ENCODE peak calls at places on chromosomes 5 and 9, in five cellular contexts. One of them, this sample, is unnamed.

GRCh38 chr5:90226433-90227099 is 183.0 kb downstream of the CETN3 start:
- DNase-seq in cardiac muscle cell: peak
- DNase-seq in dorsolateral prefrontal cortex: no peak
- DNase-seq in A549: no peak
- DNase-seq in GM12864: no peak
- DNase-seq in this sample: no peak

GRCh38 chr9:4334439-4334838 is 34.6 kb upstream of the GLIS3 start:
- DNase-seq in cardiac muscle cell: peak
- DNase-seq in dorsolateral prefrontal cortex: no peak
- DNase-seq in A549: peak
- DNase-seq in GM12864: no peak
- DNase-seq in this sample: no peak

GRCh38 chr5:149337746-149338145 is 7.6 kb upstream of the GRPEL2 start:
- DNase-seq in cardiac muscle cell: no peak
- DNase-seq in dorsolateral prefrontal cortex: no peak
- DNase-seq in A549: no peak
- DNase-seq in GM12864: no peak
- DNase-seq in this sample: no peak

GRCh38 chr5:150904479-150905311 is at the start of gene ZNF300:
- DNase-seq in cardiac muscle cell: peak
- DNase-seq in dorsolateral prefrontal cortex: peak
- DNase-seq in A549: peak
- DNase-seq in GM12864: no peak
- DNase-seq in this sample: peak

GRCh38 chr5:130549884-130550552 is 615.0 kb downstream of the HINT1 start:
- DNase-seq in cardiac muscle cell: peak
- DNase-seq in dorsolateral prefrontal cortex: no peak
- DNase-seq in A549: no peak
- DNase-seq in GM12864: no peak
- DNase-seq in this sample: no peak

GRCh38 chr5:132473019-132473531 is 17.5 kb downstream of the IRF1 start:
- DNase-seq in cardiac muscle cell: no peak
- DNase-seq in dorsolateral prefrontal cortex: no peak
- DNase-seq in A549: no peak
- DNase-seq in GM12864: no peak
- DNase-seq in this sample: peak

GRCh38 chr9:86022687-86023266 is 76.6 kb downstream of the GOLM1 start:
- DNase-seq in cardiac muscle cell: peak
- DNase-seq in dorsolateral prefrontal cortex: no peak
- DNase-seq in A549: no peak
- DNase-seq in GM12864: no peak
- DNase-seq in this sample: no peak

GRCh38 chr5:150624334-150625163 is 15.9 kb upstream of the SYNPO start:
- DNase-seq in cardiac muscle cell: peak
- DNase-seq in dorsolateral prefrontal cortex: no peak
- DNase-seq in A549: peak
- DNase-seq in GM12864: no peak
- DNase-seq in this sample: no peak

GRCh38 chr5:80782626-80783025 is 127.8 kb upstream of the DHFR start:
- DNase-seq in cardiac muscle cell: no peak
- DNase-seq in dorsolateral prefrontal cortex: no peak
- DNase-seq in A549: no peak
- DNase-seq in GM12864: no peak
- DNase-seq in this sample: no peak

GRCh38 chr5:132905938-132906337 is 32.5 kb downstream of the LEAP2 start:
- DNase-seq in cardiac muscle cell: peak
- DNase-seq in dorsolateral prefrontal cortex: no peak
- DNase-seq in A549: no peak
- DNase-seq in GM12864: no peak
- DNase-seq in this sample: no peak

GRCh38 chr5:80083115-80083890 is 48.2 kb downstream of the THBS4 start:
- DNase-seq in cardiac muscle cell: peak
- DNase-seq in dorsolateral prefrontal cortex: no peak
- DNase-seq in A549: peak
- DNase-seq in GM12864: no peak
- DNase-seq in this sample: no peak

GRCh38 chr5:172725785-172726184 is 45.2 kb downstream of the DUSP1 start:
- DNase-seq in cardiac muscle cell: no peak
- DNase-seq in dorsolateral prefrontal cortex: no peak
- DNase-seq in A549: no peak
- DNase-seq in GM12864: no peak
- DNase-seq in this sample: no peak

GRCh38 chr5:157476699-157477408 is 16.8 kb downstream of the NIPAL4 start:
- DNase-seq in cardiac muscle cell: peak
- DNase-seq in dorsolateral prefrontal cortex: no peak
- DNase-seq in A549: peak
- DNase-seq in GM12864: no peak
- DNase-seq in this sample: no peak

GRCh38 chr5:134125195-134126015 is 10.9 kb downstream of the TCF7 start:
- DNase-seq in cardiac muscle cell: peak
- DNase-seq in dorsolateral prefrontal cortex: no peak
- DNase-seq in A549: no peak
- DNase-seq in GM12864: no peak
- DNase-seq in this sample: no peak

GRCh38 chr9:18448101-18448500 is 25.9 kb upstream of the ADAMTSL1 start:
- DNase-seq in cardiac muscle cell: no peak
- DNase-seq in dorsolateral prefrontal cortex: no peak
- DNase-seq in A549: no peak
- DNase-seq in GM12864: no peak
- DNase-seq in this sample: no peak

GRCh38 chr5:141866111-141866510 is 12.1 kb downstream of the PCDH1 start:
- DNase-seq in cardiac muscle cell: no peak
- DNase-seq in dorsolateral prefrontal cortex: peak
- DNase-seq in A549: no peak
- DNase-seq in GM12864: no peak
- DNase-seq in this sample: no peak

GRCh38 chr9:23636199-23636598 is 189.8 kb downstream of the ELAVL2 start:
- DNase-seq in cardiac muscle cell: no peak
- DNase-seq in dorsolateral prefrontal cortex: no peak
- DNase-seq in A549: no peak
- DNase-seq in GM12864: no peak
- DNase-seq in this sample: no peak

DNA sequence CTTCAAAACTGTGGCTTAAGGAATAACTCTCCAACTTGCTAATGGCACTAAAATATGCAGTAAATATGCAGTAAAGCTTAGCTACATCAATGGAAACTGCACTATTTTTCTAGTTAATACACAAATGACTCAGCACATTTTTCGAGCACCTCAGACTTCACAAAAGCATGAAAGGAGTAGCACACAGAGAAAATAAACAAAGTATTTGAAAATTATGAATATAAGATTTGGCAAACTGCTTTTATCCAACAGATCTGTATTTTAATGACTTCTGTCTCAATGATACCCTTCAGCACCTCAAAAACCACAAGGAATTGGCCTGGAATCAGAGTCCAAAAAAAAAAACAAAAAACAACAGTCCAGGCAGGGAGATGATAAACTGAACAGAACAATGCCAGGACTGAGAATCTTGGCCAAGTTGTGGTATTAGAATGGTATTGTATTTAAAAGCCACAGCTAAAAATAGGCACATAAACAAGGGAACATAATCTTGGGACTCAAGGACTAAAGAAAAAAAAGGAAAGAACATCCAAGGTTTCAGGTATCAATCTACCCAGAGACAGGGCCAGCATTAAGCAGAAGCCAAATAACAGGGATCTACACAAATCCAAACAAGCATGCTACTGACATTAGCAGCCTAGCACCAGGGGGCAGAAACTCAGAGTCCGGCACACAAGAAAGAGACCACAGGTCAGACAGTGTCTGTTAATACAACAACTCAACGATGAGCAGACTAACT is 21.4 kb downstream of the TMEM245 start:
- DNase-seq in cardiac muscle cell: peak
- DNase-seq in dorsolateral prefrontal cortex: no peak
- DNase-seq in A549: no peak
- DNase-seq in GM12864: no peak
- DNase-seq in this sample: no peak
- TF ChIP-seq CTCF in cardiac muscle cell: peak
- TF ChIP-seq CTCF in dorsolateral prefrontal cortex: peak
- TF ChIP-seq CTCF in A549: peak
- TF ChIP-seq CTCF in GM12864: no peak
- TF ChIP-seq CTCF in this sample: no peak

GRCh38 chr9:5869315-5870019 is 21.2 kb upstream of the MLANA start:
- DNase-seq in cardiac muscle cell: no peak
- DNase-seq in dorsolateral prefrontal cortex: no peak
- DNase-seq in A549: peak
- DNase-seq in GM12864: no peak
- DNase-seq in this sample: no peak
- TF ChIP-seq CTCF in cardiac muscle cell: peak
- TF ChIP-seq CTCF in dorsolateral prefrontal cortex: no peak
- TF ChIP-seq CTCF in A549: peak
- TF ChIP-seq CTCF in GM12864: peak
- TF ChIP-seq CTCF in this sample: no peak

DNA sequence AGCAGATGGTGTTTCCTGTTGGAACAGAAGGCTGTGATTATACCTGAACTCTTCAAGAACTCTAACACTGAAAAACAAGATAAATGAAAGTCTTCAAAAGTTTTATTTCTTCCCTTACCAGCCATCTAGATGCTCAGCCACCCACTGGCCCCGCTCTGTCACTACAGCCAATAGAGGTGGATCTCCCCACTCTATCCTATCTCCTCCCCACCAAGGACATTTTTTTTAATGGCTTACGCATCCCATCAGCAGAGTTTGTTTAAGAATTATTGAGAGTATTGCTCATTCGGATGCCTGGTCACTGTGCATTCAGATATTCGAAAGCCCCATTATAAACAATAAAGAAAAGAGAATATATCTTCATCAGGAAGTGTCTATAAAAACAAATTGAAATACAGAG is 159.4 kb downstream of the RASEF start:
- DNase-seq in cardiac muscle cell: no peak
- DNase-seq in dorsolateral prefrontal cortex: no peak
- DNase-seq in A549: peak
- DNase-seq in GM12864: no peak
- DNase-seq in this sample: no peak
- TF ChIP-seq CTCF in cardiac muscle cell: no peak
- TF ChIP-seq CTCF in dorsolateral prefrontal cortex: no peak
- TF ChIP-seq CTCF in A549: no peak
- TF ChIP-seq CTCF in GM12864: no peak
- TF ChIP-seq CTCF in this sample: no peak

GRCh38 chr9:87080512-87081225 is 133.4 kb upstream of the GAS1 start:
- DNase-seq in cardiac muscle cell: peak
- DNase-seq in dorsolateral prefrontal cortex: no peak
- DNase-seq in A549: peak
- DNase-seq in GM12864: no peak
- DNase-seq in this sample: no peak
- TF ChIP-seq CTCF in cardiac muscle cell: peak
- TF ChIP-seq CTCF in dorsolateral prefrontal cortex: no peak
- TF ChIP-seq CTCF in A549: no peak
- TF ChIP-seq CTCF in GM12864: no peak
- TF ChIP-seq CTCF in this sample: no peak

DNA sequence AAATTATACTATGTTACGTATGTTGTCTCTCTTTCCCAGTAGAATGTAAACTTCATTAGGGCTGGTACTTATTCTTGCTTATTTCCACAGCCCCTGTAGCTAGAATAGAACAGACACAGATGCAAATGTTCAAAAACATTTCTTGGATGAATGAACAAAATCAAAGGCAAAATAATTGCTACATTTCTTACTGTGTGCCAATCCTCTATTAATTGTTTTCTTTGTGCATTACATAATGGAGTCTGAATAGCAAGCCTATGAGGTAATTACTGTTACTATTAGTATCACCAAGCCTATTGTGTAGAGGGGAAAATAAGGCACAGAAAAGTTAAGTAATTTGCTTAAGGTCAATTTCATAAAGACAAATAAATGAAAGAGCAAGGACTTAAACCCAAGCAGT is 775 bp upstream of the OR13C2 start:
- DNase-seq in cardiac muscle cell: no peak
- DNase-seq in dorsolateral prefrontal cortex: no peak
- DNase-seq in A549: no peak
- DNase-seq in GM12864: no peak
- DNase-seq in this sample: no peak
- TF ChIP-seq CTCF in cardiac muscle cell: no peak
- TF ChIP-seq CTCF in dorsolateral prefrontal cortex: no peak
- TF ChIP-seq CTCF in A549: no peak
- TF ChIP-seq CTCF in GM12864: no peak
- TF ChIP-seq CTCF in this sample: no peak

DNA sequence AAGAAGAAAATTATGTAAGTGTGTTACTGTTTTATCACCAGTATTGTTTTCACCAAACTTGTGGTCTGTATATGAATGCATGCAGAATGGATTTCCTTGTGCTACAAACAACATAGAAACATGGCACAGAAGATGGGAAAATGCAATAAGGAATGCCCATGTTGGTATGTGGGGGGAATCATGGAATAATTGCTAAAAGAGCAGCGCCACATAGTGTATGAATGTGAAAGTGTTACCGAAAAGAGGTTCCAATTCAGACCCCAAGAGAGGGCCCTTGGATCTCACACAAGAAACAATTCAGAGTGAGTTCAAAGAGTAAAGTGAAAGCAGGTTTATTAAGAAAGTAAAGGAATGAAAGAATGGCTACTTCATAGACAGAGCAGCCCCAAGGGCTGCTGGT is 26.4 kb upstream of the TYRP1 start:
- DNase-seq in cardiac muscle cell: peak
- DNase-seq in dorsolateral prefrontal cortex: no peak
- DNase-seq in A549: no peak
- DNase-seq in GM12864: no peak
- DNase-seq in this sample: no peak
- TF ChIP-seq CTCF in cardiac muscle cell: peak
- TF ChIP-seq CTCF in dorsolateral prefrontal cortex: no peak
- TF ChIP-seq CTCF in A549: peak
- TF ChIP-seq CTCF in GM12864: peak
- TF ChIP-seq CTCF in this sample: no peak

GRCh38 chr5:73997936-73998335 is 371.9 kb downstream of the ARHGEF28 start:
- DNase-seq in cardiac muscle cell: no peak
- DNase-seq in dorsolateral prefrontal cortex: no peak
- DNase-seq in A549: no peak
- DNase-seq in GM12864: no peak
- DNase-seq in this sample: no peak

GRCh38 chr5:73999306-73999705 is 373.3 kb downstream of the ARHGEF28 start:
- DNase-seq in cardiac muscle cell: no peak
- DNase-seq in dorsolateral prefrontal cortex: no peak
- DNase-seq in A549: no peak
- DNase-seq in GM12864: no peak
- DNase-seq in this sample: no peak

GRCh38 chr5:73998496-73998895 is 372.5 kb downstream of the ARHGEF28 start:
- DNase-seq in cardiac muscle cell: peak
- DNase-seq in dorsolateral prefrontal cortex: no peak
- DNase-seq in A549: no peak
- DNase-seq in GM12864: no peak
- DNase-seq in this sample: no peak

GRCh38 chr5:73996181-73996770 is 370.3 kb downstream of the ARHGEF28 start:
- DNase-seq in cardiac muscle cell: no peak
- DNase-seq in dorsolateral prefrontal cortex: no peak
- DNase-seq in A549: no peak
- DNase-seq in GM12864: no peak
- DNase-seq in this sample: no peak

DNA sequence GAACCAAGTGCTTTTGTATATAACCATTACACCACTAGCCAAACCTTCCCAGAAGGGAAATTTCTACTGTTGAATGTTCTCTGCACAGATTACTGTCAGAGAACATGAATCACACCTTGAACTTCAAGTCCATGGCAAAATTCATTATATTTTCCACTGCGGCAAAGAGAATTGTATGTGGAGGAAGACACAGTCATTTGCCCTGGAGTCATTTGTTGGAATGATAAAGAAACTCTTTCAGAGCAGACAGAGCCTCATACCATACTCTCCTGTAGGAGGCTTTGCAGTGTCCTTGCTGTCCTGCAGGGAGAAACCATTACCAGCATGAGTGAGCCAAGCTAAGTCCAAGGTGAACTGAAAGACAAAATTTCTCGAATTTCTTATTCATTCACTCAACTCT is 369.0 kb downstream of the ARHGEF28 start:
- DNase-seq in cardiac muscle cell: no peak
- DNase-seq in dorsolateral prefrontal cortex: no peak
- DNase-seq in A549: no peak
- DNase-seq in GM12864: no peak
- DNase-seq in this sample: no peak
- TF ChIP-seq CTCF in cardiac muscle cell: no peak
- TF ChIP-seq CTCF in dorsolateral prefrontal cortex: no peak
- TF ChIP-seq CTCF in A549: no peak
- TF ChIP-seq CTCF in GM12864: no peak
- TF ChIP-seq CTCF in this sample: no peak

This sample was measured in natural killer cell.